ENCODE peak calls at places on chromosomes 7 and 10, in four cellular contexts. K, I, G and M are unnamed samples.

GRCh38 chr7:41655470-41655869 is 47.4 kb downstream of the INHBA start:
- DNase-seq in I (no peak), G (no peak), K (no peak), M (no peak)

GRCh38 chr7:111094387-111094786 is 3.5 kb downstream of the LRRN3 start:
- DNase-seq in I (no peak), G (no peak), K (no peak), M (no peak)

GRCh38 chr10:52578871-52579405 is 193.6 kb downstream of the MBL2 start:
- DNase-seq in G (peak; percentile 91), K (no peak), I (peak; percentile 8), M (no peak)

GRCh38 chr7:28904539-28905143 is 53.5 kb downstream of the TRIL start:
- DNase-seq in K (no peak), I (no peak), G (peak; percentile 18), M (peak; percentile 25)

GRCh38 chr7:127983804-127984332 is 47.4 kb downstream of the LRRC4 start:
- DNase-seq in K (no peak), G (no peak), I (no peak), M (peak; percentile 3)

GRCh38 chr7:21767300-21767900 is 178.3 kb downstream of the CDCA7L start:
- DNase-seq in G (peak; percentile 21), I (peak; percentile 49), K (no peak), M (peak; percentile 55)

GRCh38 chr10:131205556-131205955 is 106.0 kb downstream of the TCERG1L start:
- DNase-seq in G (no peak), K (no peak), I (no peak), M (no peak)

GRCh38 chr7:44466300-44467216 is 23.9 kb downstream of the NUDCD3 start:
- DNase-seq in I (no peak), K (no peak), G (peak; percentile 44), M (peak; percentile 82)

GRCh38 chr7:7641129-7641663 is 644 bp downstream of the UMAD1 start:
- DNase-seq in K (no peak), I (peak; percentile 18), G (peak; percentile 18), M (peak; percentile 28)

GRCh38 chr7:64892666-64893269 is 10.3 kb upstream of the ZNF273 start:
- DNase-seq in K (no peak), I (no peak), G (no peak), M (no peak)

GRCh38 chr7:119724041-119724792 is 548.8 kb upstream of the KCND2 start:
- DNase-seq in I (no peak), G (no peak), K (no peak), M (no peak)

GRCh38 chr7:28329616-28330373 is 82.5 kb upstream of the CREB5 start:
- DNase-seq in I (no peak), K (no peak), G (peak; percentile 31), M (peak; percentile 73)

GRCh38 chr10:82609845-82610244 is 734.9 kb downstream of the NRG3 start:
- DNase-seq in G (no peak), I (no peak), K (no peak), M (no peak)

GRCh38 chr10:30070001-30070759 is 10.8 kb upstream of the JCAD start:
- DNase-seq in G (peak; percentile 76), K (no peak), I (peak; percentile 29), M (no peak)

GRCh38 chr10:58052772-58053171 is 214.9 kb downstream of the IPMK start:
- DNase-seq in I (no peak), K (no peak), G (no peak), M (no peak)

GRCh38 chr7:70571403-70571911 is 560.5 kb upstream of the GALNT17 start:
- DNase-seq in K (no peak), G (no peak), I (no peak), M (peak; percentile 63)

GRCh38 chr10:7406712-7407333 is 4.0 kb downstream of the SFMBT2 start:
- DNase-seq in G (peak; percentile 45), I (peak; percentile 27), K (no peak), M (no peak)

GRCh38 chr7:94882891-94883290 is 24.5 kb upstream of the PPP1R9A start:
- DNase-seq in I (no peak), G (no peak), K (no peak), M (no peak)

GRCh38 chr10:61733358-61733940 is 70.7 kb downstream of the CABCOCO1 start:
- DNase-seq in G (peak; percentile 75), K (no peak), I (peak; percentile 41), M (peak; percentile 67)

GRCh38 chr7:128963327-128963757 is 25.6 kb downstream of the IRF5 start:
- DNase-seq in G (no peak), K (no peak), I (no peak), M (peak; percentile 17)

GRCh38 chr7:113460067-113460466 is 341.7 kb upstream of the SMIM30 start:
- DNase-seq in G (no peak), K (no peak), I (no peak), M (no peak)

GRCh38 chr7:2621948-2622640 is 9.7 kb upstream of the TTYH3 start:
- DNase-seq in G (peak; percentile 47), I (peak; percentile 47), K (no peak), M (no peak)

GRCh38 chr7:26704786-26705185 is 159.6 kb downstream of the SKAP2 start:
- DNase-seq in I (no peak), K (no peak), G (peak; percentile 16), M (peak; percentile 43)

GRCh38 chr10:71285180-71285545 is 33.9 kb upstream of the SLC29A3 start:
- DNase-seq in K (no peak), I (peak; percentile 60), G (peak; percentile 49), M (peak; percentile 44)

GRCh38 chr7:149874644-149875028 is 867 bp downstream of the ATP6V0E2 start:
- DNase-seq in K (no peak), G (no peak), I (no peak), M (no peak)

GRCh38 chr10:77560471-77560870 is 77.1 kb downstream of the KCNMA1 start:
- DNase-seq in K (no peak), I (no peak), G (no peak), M (no peak)

GRCh38 chr7:28389504-28390385 is 22.6 kb upstream of the CREB5 start:
- DNase-seq in G (peak; percentile 79), I (no peak), K (no peak), M (peak; percentile 79)

GRCh38 chr10:95564291-95564690 is 3.1 kb upstream of the SORBS1 start:
- DNase-seq in G (no peak), K (no peak), I (no peak), M (no peak)

GRCh38 chr7:94297397-94297838 is 97.3 kb upstream of the COL1A2 start:
- DNase-seq in I (no peak), G (peak; percentile 94), K (no peak), M (peak; percentile 99)

GRCh38 chr7:121480058-121480457 is 84.0 kb upstream of the FAM3C start:
- DNase-seq in G (no peak), I (no peak), K (no peak), M (no peak)

GRCh38 chr10:93813507-93814465 is 56.0 kb downstream of the LGI1 start:
- DNase-seq in G (peak; percentile 55), K (no peak), I (peak; percentile 69), M (peak; percentile 46)

GRCh38 chr10:4121531-4122380 is 336.7 kb upstream of the KLF6 start:
- DNase-seq in K (no peak), G (no peak), I (no peak), M (no peak)

GRCh38 chr7:150784954-150785353 is 15.2 kb downstream of the TMEM176B start:
- DNase-seq in G (no peak), K (no peak), I (no peak), M (peak; percentile 84)

GRCh38 chr10:24008164-24009066 is 200.5 kb upstream of the KIAA1217 start:
- DNase-seq in K (no peak), I (no peak), G (peak; percentile 16), M (peak; percentile 71)

GRCh38 chr7:29606287-29606721 is 42.7 kb downstream of the PRR15 start:
- DNase-seq in I (no peak), G (peak; percentile 93), K (no peak), M (peak; percentile 83)

GRCh38 chr7:115292381-115292780 is 370.5 kb downstream of the MDFIC start:
- DNase-seq in G (no peak), K (no peak), I (no peak), M (no peak)

GRCh38 chr7:115293628-115294236 is 371.8 kb downstream of the MDFIC start:
- DNase-seq in K (no peak), I (no peak), G (no peak), M (peak; percentile 14)

GRCh38 chr7:115289966-115290365 is 368.1 kb downstream of the MDFIC start:
- DNase-seq in K (no peak), G (no peak), I (no peak), M (peak; percentile 49)
- TF ChIP-seq CTCF in K (no peak), G (no peak), I (no peak), M (no peak)

GRCh38 chr10:73232887-73233286 is 14.2 kb downstream of the DNAJC9 start:
- DNase-seq in G (no peak), K (no peak), I (peak; percentile 16), M (peak; percentile 18)
- TF ChIP-seq CTCF in G (peak; percentile 24), K (no peak), I (no peak), M (peak; percentile 20)

GRCh38 chr7:86908948-86909347 is 150.5 kb downstream of the ELAPOR2 start:
- DNase-seq in I (peak; percentile 33), K (no peak), G (peak; percentile 9), M (peak; percentile 12)

GRCh38 chr7:86913709-86914108 is 145.7 kb downstream of the ELAPOR2 start:
- DNase-seq in K (no peak), I (no peak), G (peak; percentile 58), M (peak; percentile 94)

GRCh38 chr7:86916277-86916825 is 143.1 kb downstream of the ELAPOR2 start:
- DNase-seq in G (no peak), I (no peak), K (no peak), M (no peak)

GRCh38 chr7:86914468-86915054 is 144.9 kb downstream of the ELAPOR2 start:
- DNase-seq in I (no peak), G (peak; percentile 43), K (no peak), M (peak; percentile 47)

DNA sequence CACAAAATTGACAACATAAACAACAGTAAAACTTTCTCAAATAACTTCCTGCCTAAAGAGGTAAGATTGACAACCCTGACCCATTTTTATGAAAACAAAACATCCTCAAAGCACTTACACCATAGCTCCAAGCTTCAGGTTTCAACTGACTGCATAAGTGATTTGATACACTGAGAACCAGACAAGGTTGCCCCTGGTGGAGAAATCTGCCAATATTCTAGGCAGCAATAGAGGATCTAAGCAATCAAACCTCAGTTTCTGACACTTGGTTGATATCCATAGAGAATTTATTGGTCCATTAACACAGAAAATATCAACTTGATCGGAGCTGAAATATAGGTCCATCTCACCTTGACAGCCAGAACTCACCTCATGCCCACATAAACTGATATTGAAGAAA is 147.8 kb downstream of the ELAPOR2 start:
- DNase-seq in I (no peak), K (no peak), G (no peak), M (peak; percentile 15)
- TF ChIP-seq CTCF in I (peak; percentile 30), K (no peak), G (peak; percentile 18), M (peak; percentile 22)

GRCh38 chr10:66218258-66218657 is 707.6 kb upstream of the LRRTM3 start:
- DNase-seq in K (no peak), I (no peak), G (no peak), M (no peak)
- TF ChIP-seq CTCF in K (no peak), I (no peak), G (no peak), M (no peak)